ENCODE peak calls at places on chromosomes 12 and 14, in five cellular contexts. Z, I, J, D and O are unnamed samples.

GRCh38 chr12:93982847-93983315 is 165.5 kb upstream of the PLXNC1 start:
- DNase-seq in Z (peak), I (no peak), J (no peak), D (peak), O (peak)

GRCh38 chr12:108801736-108802665 is 55.4 kb downstream of the SSH1 start:
- DNase-seq in Z (peak), I (peak), J (peak), D (peak), O (peak)

GRCh38 chr12:70891059-70891632 is 29.4 kb downstream of the PTPRR start:
- DNase-seq in Z (no peak), I (no peak), J (no peak), D (no peak), O (no peak)

GRCh38 chr14:37045340-37046061 is 126.9 kb downstream of the SLC25A21 start:
- DNase-seq in Z (no peak), I (no peak), J (peak), D (no peak), O (no peak)

GRCh38 chr12:110689002-110689600 is at the start of gene HVCN1:
- DNase-seq in Z (peak), I (peak), J (peak), D (no peak), O (no peak)

GRCh38 chr12:113278631-113279030 is 56.3 kb downstream of the SLC8B1 start:
- DNase-seq in Z (no peak), I (no peak), J (no peak), D (no peak), O (no peak)

GRCh38 chr12:79658221-79658620 is 32.5 kb downstream of the PAWR start:
- DNase-seq in Z (no peak), I (no peak), J (no peak), D (peak), O (no peak)

GRCh38 chr12:108890208-108890607 is 10.3 kb downstream of the DAO start:
- DNase-seq in Z (peak), I (peak), J (no peak), D (peak), O (peak)

GRCh38 chr12:132572106-132572505 is 38.3 kb downstream of the LRCOL1 start:
- DNase-seq in Z (no peak), I (no peak), J (no peak), D (no peak), O (no peak)

GRCh38 chr12:93664573-93665138 is 12.5 kb upstream of the CRADD start:
- DNase-seq in Z (peak), I (no peak), J (no peak), D (peak), O (no peak)

GRCh38 chr12:18990866-18991265 is 138.7 kb upstream of the PLEKHA5 start:
- DNase-seq in Z (peak), I (no peak), J (no peak), D (no peak), O (no peak)

DNA sequence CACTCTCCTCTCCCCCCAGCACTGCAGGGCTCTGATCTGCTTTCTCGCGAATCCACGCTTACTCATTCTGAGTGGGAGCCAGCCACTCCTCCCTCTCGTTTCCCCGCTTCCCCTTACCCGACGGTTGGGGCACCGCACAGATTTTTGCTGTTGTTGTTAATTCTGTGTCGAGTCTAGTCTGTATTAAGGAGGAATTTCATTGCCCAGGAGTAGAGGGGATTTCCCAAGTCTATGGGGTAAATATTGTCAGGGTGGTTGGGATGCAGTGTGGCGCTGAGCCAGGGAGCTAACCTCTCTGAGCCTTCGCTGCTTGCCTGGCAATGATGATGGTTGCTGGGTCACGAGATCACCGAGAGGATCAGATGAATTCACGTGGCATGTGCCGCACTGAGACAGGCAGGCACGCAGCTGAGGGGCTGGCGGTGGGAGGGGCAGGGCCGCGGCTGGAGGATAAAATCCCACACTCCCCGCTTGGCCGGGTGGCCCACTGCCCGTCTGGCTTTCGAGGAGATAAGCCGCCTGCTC is 18.5 kb downstream of the NCOR2 start:
- DNase-seq in Z (peak), I (no peak), J (no peak), D (peak), O (no peak)
- H2AK5ac ChIP-seq in Z (peak), I (no peak), J (peak), D (peak), O (no peak)

DNA sequence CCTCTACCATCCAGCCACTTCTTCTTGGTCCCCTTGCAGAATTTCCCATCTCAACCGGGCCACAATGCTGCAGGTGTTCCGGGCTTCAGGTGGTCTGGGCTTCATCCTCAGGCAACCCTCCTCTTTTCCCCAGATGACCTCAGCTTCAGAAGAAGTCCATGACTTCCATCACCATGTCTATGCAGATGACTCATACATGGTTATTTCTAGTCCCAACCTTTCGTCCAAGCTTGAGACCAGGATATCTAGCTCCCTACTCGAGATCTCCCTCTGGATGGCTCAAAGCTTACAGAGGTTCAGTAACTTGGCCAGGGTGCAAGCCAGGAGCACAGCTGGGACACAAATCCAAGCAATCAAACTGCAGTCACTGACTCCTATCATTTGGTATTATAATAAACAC is 154.6 kb upstream of the NOS1 start:
- DNase-seq in Z (no peak), I (no peak), J (no peak), D (no peak), O (no peak)
- H2BK15ac ChIP-seq in Z (no peak), I (no peak), J (no peak), D (no peak), O (no peak)

GRCh38 chr12:7856516-7856915 is 16.2 kb downstream of the SLC2A14 start:
- DNase-seq in Z (peak), I (no peak), J (no peak), D (peak), O (peak)
- H2AK5ac ChIP-seq in Z (no peak), I (no peak), J (no peak), D (no peak), O (no peak)

GRCh38 chr12:12600659-12601058 is 11.0 kb upstream of the CREBL2 start:
- DNase-seq in Z (no peak), I (no peak), J (no peak), D (no peak), O (no peak)

GRCh38 chr12:12598864-12599263 is 12.8 kb upstream of the CREBL2 start:
- DNase-seq in Z (no peak), I (no peak), J (no peak), D (no peak), O (no peak)

GRCh38 chr12:12604790-12605189 is 6.9 kb upstream of the CREBL2 start:
- DNase-seq in Z (no peak), I (no peak), J (no peak), D (no peak), O (no peak)

GRCh38 chr12:12599750-12600643 is 11.7 kb upstream of the CREBL2 start:
- DNase-seq in Z (no peak), I (no peak), J (no peak), D (no peak), O (no peak)
- H2BK15ac ChIP-seq in Z (no peak), I (no peak), J (no peak), D (no peak), O (no peak)

GRCh38 chr12:114743799-114744198 is 59.8 kb upstream of the TBX3 start:
- DNase-seq in Z (no peak), I (no peak), J (no peak), D (no peak), O (no peak)
- H2AK5ac ChIP-seq in Z (no peak), I (no peak), J (no peak), D (peak), O (peak)

GRCh38 chr14:74963178-74963704 is 7.8 kb upstream of the PGF start:
- DNase-seq in Z (no peak), I (no peak), J (no peak), D (no peak), O (no peak)
- H2BK15ac ChIP-seq in Z (no peak), I (no peak), J (peak), D (no peak), O (no peak)